ENCODE peak calls at places on chromosome 19, in six cellular contexts. G, O, P, F, J and X are unnamed samples.

GRCh38 chr19:50329146-50329925 is at the start of gene KCNC3:
- DNase-seq in P (peak), G (peak), O (peak), J (peak), F (peak), X (peak)

GRCh38 chr19:54178581-54179261 is 5.8 kb upstream of the TMC4 start:
- DNase-seq in G (no peak), P (no peak), J (no peak), O (peak), F (peak), X (no peak)

GRCh38 chr19:48120505-48120904 is 9.9 kb upstream of the PLA2G4C start:
- DNase-seq in P (no peak), G (no peak), F (no peak), O (no peak), J (no peak), X (no peak)

GRCh38 chr19:18915639-18916038 is 3.5 kb downstream of the COPE start:
- DNase-seq in J (no peak), P (peak), F (peak), G (no peak), O (no peak), X (no peak)

GRCh38 chr19:12668937-12669271 is 2.3 kb downstream of the WDR83 start:
- DNase-seq in P (peak), G (no peak), J (peak), O (no peak), F (peak), X (no peak)

GRCh38 chr19:32339988-32340874 is 5.2 kb upstream of the ZNF507 start:
- DNase-seq in O (peak), F (peak), G (peak), P (peak), J (peak), X (peak)

GRCh38 chr19:58408152-58409009 is at the start of gene ZNF584:
- DNase-seq in P (peak), G (peak), O (peak), F (peak), J (peak), X (peak)

GRCh38 chr19:10766681-10767201 is 48.9 kb downstream of the DNM2 start:
- DNase-seq in F (no peak), O (no peak), J (no peak), G (no peak), P (no peak), X (no peak)

GRCh38 chr19:1076951-1077350 is 10.0 kb downstream of the ARHGAP45 start:
- DNase-seq in F (peak), G (peak), O (peak), J (no peak), P (peak), X (peak)

GRCh38 chr19:44539991-44540390 is 10.5 kb upstream of the CEACAM20 start:
- DNase-seq in F (no peak), P (no peak), J (no peak), O (no peak), G (no peak), X (no peak)

GRCh38 chr19:310781-311496 is 19.7 kb upstream of the PLPP2 start:
- DNase-seq in P (no peak), G (no peak), O (no peak), J (no peak), F (no peak), X (no peak)